ENCODE peak calls at places on chromosomes 5 and 9, in eight cellular contexts. O is activated CD8-positive, alpha-beta T cell treated with anti-CD3 and anti-CD28 coated beads for 36 hours; C is activated B cell treated with CpG ODN at 0.5 μM for 24 hours; A is AML-193; P is A549; M is B cell; J is activated T-helper 1 cell treated with Interleukin-2 at 50 U/mL for 16 hours; W is AG08396. N is an unnamed sample.

GRCh38 chr9:113654605-113655193 is 191.2 kb downstream of the RGS3 start:
- DNase-seq in W (no peak), M (no peak), P (no peak), A (no peak), J (no peak), C (no peak), O (no peak), N (no peak)

GRCh38 chr9:126489604-126490593 is 123.8 kb upstream of the LMX1B start:
- DNase-seq in O (no peak), M (no peak), P (no peak), W (no peak), A (no peak), J (no peak), C (no peak), N (no peak)

GRCh38 chr5:131431794-131432193 is 167.9 kb downstream of the CDC42SE2 start:
- DNase-seq in C (no peak), A (no peak), W (no peak), O (no peak), J (no peak), P (no peak), M (no peak), N (no peak)

GRCh38 chr5:150619359-150620230 is 20.9 kb upstream of the SYNPO start:
- DNase-seq in C (no peak), W (peak), A (no peak), O (no peak), P (no peak), M (no peak), J (no peak), N (no peak)

GRCh38 chr5:122726990-122727616 is 47.8 kb upstream of the SNX2 start:
- DNase-seq in W (peak), M (no peak), C (no peak), A (no peak), O (no peak), P (peak), J (no peak), N (no peak)

GRCh38 chr9:125431741-125432271 is 170.2 kb downstream of the GAPVD1 start:
- DNase-seq in A (no peak), O (no peak), J (no peak), M (no peak), P (no peak), C (peak), W (no peak), N (peak)

GRCh38 chr5:17860660-17861315 is 226.5 kb downstream of the TAF11L14 start:
- DNase-seq in C (no peak), J (no peak), O (no peak), M (no peak), P (peak), W (no peak), A (no peak), N (no peak)

GRCh38 chr5:131209506-131210191 is 38.9 kb downstream of the LYRM7 start:
- DNase-seq in P (no peak), J (peak), A (peak), C (peak), M (peak), O (peak), W (no peak), N (no peak)

GRCh38 chr5:166286832-166287231 is 2004.6 kb upstream of the WWC1 start:
- DNase-seq in C (no peak), M (no peak), P (no peak), J (no peak), A (no peak), W (no peak), O (no peak), N (no peak)

GRCh38 chr9:133477992-133478850 is 678 bp downstream of the SLC2A6 start:
- DNase-seq in P (no peak), M (peak), W (no peak), A (no peak), J (no peak), O (peak), C (peak), N (no peak)

GRCh38 chr9:97556721-97557605 is 55.5 kb downstream of the TMOD1 start:
- DNase-seq in M (no peak), J (no peak), P (no peak), A (no peak), C (no peak), W (no peak), O (no peak), N (no peak)

GRCh38 chr5:78550891-78551290 is 97.7 kb downstream of the LHFPL2 start:
- DNase-seq in A (no peak), P (no peak), J (no peak), W (no peak), C (no peak), O (no peak), M (no peak), N (no peak)

GRCh38 chr5:125017796-125018195 is 271.4 kb upstream of the ZNF608 start:
- DNase-seq in O (no peak), P (no peak), C (no peak), M (no peak), W (no peak), A (no peak), J (no peak), N (no peak)

GRCh38 chr5:92353107-92354030 is 970.3 kb upstream of the ARRDC3 start:
- DNase-seq in A (no peak), W (no peak), J (no peak), O (no peak), C (no peak), P (no peak), M (no peak), N (no peak)

GRCh38 chr5:43020294-43020711 is 19.8 kb downstream of the ANXA2R start:
- DNase-seq in J (no peak), A (peak), C (no peak), W (no peak), M (no peak), O (peak), P (no peak), N (peak)

GRCh38 chr9:128902351-128903078 is 18.3 kb upstream of the PHYHD1 start:
- DNase-seq in J (peak), C (peak), P (no peak), W (no peak), O (peak), A (no peak), M (peak), N (peak)

GRCh38 chr9:722388-722980 is 119.0 kb upstream of the DMRT1 start:
- DNase-seq in M (no peak), O (no peak), A (no peak), C (no peak), J (no peak), P (no peak), W (no peak), N (no peak)

GRCh38 chr5:1497271-1497777 is 26.4 kb downstream of the LPCAT1 start:
- DNase-seq in C (no peak), O (peak), W (no peak), P (no peak), M (peak), A (no peak), J (no peak), N (no peak)

GRCh38 chr5:102760815-102761214 is 5.7 kb downstream of the PAM start:
- DNase-seq in P (no peak), C (no peak), A (no peak), M (no peak), W (peak), J (no peak), O (no peak), N (no peak)

GRCh38 chr9:126116351-126117157 is 210.1 kb upstream of the MVB12B start:
- DNase-seq in C (no peak), W (no peak), A (no peak), O (no peak), P (no peak), J (no peak), M (no peak), N (no peak)

GRCh38 chr9:86971742-86972141 is 24.4 kb upstream of the GAS1 start:
- DNase-seq in C (no peak), J (no peak), O (no peak), W (no peak), P (no peak), M (no peak), A (no peak), N (no peak)

GRCh38 chr5:51378415-51378777 is 4.9 kb upstream of the ISL1 start:
- DNase-seq in M (no peak), W (no peak), J (no peak), C (no peak), O (no peak), P (no peak), A (no peak), N (no peak)

GRCh38 chr5:132000677-132001453 is 10.6 kb downstream of the ACSL6 start:
- DNase-seq in P (no peak), M (no peak), A (peak), J (peak), W (no peak), O (peak), C (no peak), N (peak)

GRCh38 chr5:90888511-90889324 is 330.1 kb downstream of the ADGRV1 start:
- DNase-seq in A (no peak), C (no peak), P (peak), M (no peak), O (no peak), J (no peak), W (no peak), N (no peak)